ENCODE peak calls at places on chromosomes 2 and 18, in nine cellular contexts. One of them, this sample, is unnamed.

GRCh38 chr2:201269764-201270163 is 9.4 kb downstream of the CASP8 start:
- DNase-seq in astrocyte of the spinal cord: no peak
- DNase-seq in HuH-7.5: no peak
- DNase-seq in naive B cell: no peak
- DNase-seq in epithelial cell of prostate: no peak
- DNase-seq in A172: no peak
- DNase-seq in aorta: no peak
- DNase-seq in NCI-H460: no peak
- DNase-seq in iris pigment epithelial cell: no peak
- DNase-seq in this sample: no peak

GRCh38 chr2:143604172-143604571 is 475.0 kb downstream of the ARHGAP15 start:
- DNase-seq in epithelial cell of prostate: no peak
- DNase-seq in A172: no peak
- DNase-seq in NCI-H460: no peak
- DNase-seq in HuH-7.5: no peak
- DNase-seq in aorta: no peak
- DNase-seq in naive B cell: no peak
- DNase-seq in astrocyte of the spinal cord: no peak
- DNase-seq in iris pigment epithelial cell: no peak
- DNase-seq in this sample: no peak

GRCh38 chr18:59853380-59853779 is 46.4 kb upstream of the PMAIP1 start:
- DNase-seq in astrocyte of the spinal cord: no peak
- DNase-seq in naive B cell: no peak
- DNase-seq in NCI-H460: no peak
- DNase-seq in aorta: no peak
- DNase-seq in A172: no peak
- DNase-seq in epithelial cell of prostate: no peak
- DNase-seq in iris pigment epithelial cell: no peak
- DNase-seq in HuH-7.5: no peak
- DNase-seq in this sample: no peak

GRCh38 chr2:229660391-229660790 is 54.0 kb downstream of the DNER start:
- DNase-seq in iris pigment epithelial cell: no peak
- DNase-seq in aorta: no peak
- DNase-seq in astrocyte of the spinal cord: no peak
- DNase-seq in epithelial cell of prostate: no peak
- DNase-seq in A172: no peak
- DNase-seq in HuH-7.5: no peak
- DNase-seq in NCI-H460: no peak
- DNase-seq in naive B cell: no peak
- DNase-seq in this sample: no peak

GRCh38 chr2:240466579-240467148 is 31.2 kb downstream of the GPC1 start:
- DNase-seq in naive B cell: no peak
- DNase-seq in HuH-7.5: no peak
- DNase-seq in A172: no peak
- DNase-seq in iris pigment epithelial cell: no peak
- DNase-seq in aorta: no peak
- DNase-seq in epithelial cell of prostate: no peak
- DNase-seq in NCI-H460: no peak
- DNase-seq in astrocyte of the spinal cord: no peak
- DNase-seq in this sample: no peak

GRCh38 chr2:173033080-173033479 is 42.6 kb upstream of the MAP3K20 start:
- DNase-seq in iris pigment epithelial cell: no peak
- DNase-seq in HuH-7.5: no peak
- DNase-seq in aorta: no peak
- DNase-seq in naive B cell: no peak
- DNase-seq in epithelial cell of prostate: no peak
- DNase-seq in A172: no peak
- DNase-seq in NCI-H460: no peak
- DNase-seq in astrocyte of the spinal cord: no peak
- DNase-seq in this sample: no peak

GRCh38 chr18:75213610-75214009 is 3.0 kb downstream of the TSHZ1 start:
- DNase-seq in naive B cell: no peak
- DNase-seq in iris pigment epithelial cell: no peak
- DNase-seq in aorta: no peak
- DNase-seq in NCI-H460: no peak
- DNase-seq in A172: no peak
- DNase-seq in astrocyte of the spinal cord: peak; percentile 70
- DNase-seq in epithelial cell of prostate: no peak
- DNase-seq in HuH-7.5: no peak
- DNase-seq in this sample: no peak

GRCh38 chr18:13537022-13537780 is 189.2 kb downstream of the FAM210A start:
- DNase-seq in NCI-H460: no peak
- DNase-seq in aorta: no peak
- DNase-seq in naive B cell: peak; percentile 64
- DNase-seq in iris pigment epithelial cell: no peak
- DNase-seq in HuH-7.5: no peak
- DNase-seq in astrocyte of the spinal cord: no peak
- DNase-seq in A172: no peak
- DNase-seq in epithelial cell of prostate: no peak
- DNase-seq in this sample: no peak

GRCh38 chr18:79299711-79300110 is 96.0 kb upstream of the NFATC1 start:
- DNase-seq in naive B cell: no peak
- DNase-seq in astrocyte of the spinal cord: no peak
- DNase-seq in A172: no peak
- DNase-seq in NCI-H460: no peak
- DNase-seq in iris pigment epithelial cell: no peak
- DNase-seq in HuH-7.5: no peak
- DNase-seq in epithelial cell of prostate: no peak
- DNase-seq in aorta: no peak
- DNase-seq in this sample: no peak

GRCh38 chr18:43524260-43524659 is 247.0 kb upstream of the SYT4 start:
- DNase-seq in A172: no peak
- DNase-seq in aorta: no peak
- DNase-seq in astrocyte of the spinal cord: no peak
- DNase-seq in iris pigment epithelial cell: no peak
- DNase-seq in NCI-H460: no peak
- DNase-seq in HuH-7.5: no peak
- DNase-seq in epithelial cell of prostate: no peak
- DNase-seq in naive B cell: no peak
- DNase-seq in this sample: no peak

GRCh38 chr18:3889803-3890202 is 439.8 kb downstream of the TGIF1 start:
- DNase-seq in iris pigment epithelial cell: peak; percentile 37
- DNase-seq in A172: peak; percentile 12
- DNase-seq in naive B cell: no peak
- DNase-seq in aorta: no peak
- DNase-seq in NCI-H460: no peak
- DNase-seq in astrocyte of the spinal cord: peak; percentile 91
- DNase-seq in epithelial cell of prostate: no peak
- DNase-seq in HuH-7.5: no peak
- DNase-seq in this sample: no peak

GRCh38 chr2:219344756-219345458 is 12.4 kb upstream of the RESP18 start:
- DNase-seq in HuH-7.5: no peak
- DNase-seq in astrocyte of the spinal cord: peak; percentile 45
- DNase-seq in iris pigment epithelial cell: peak; percentile 43
- DNase-seq in epithelial cell of prostate: no peak
- DNase-seq in naive B cell: no peak
- DNase-seq in NCI-H460: no peak
- DNase-seq in A172: no peak
- DNase-seq in aorta: no peak
- DNase-seq in this sample: no peak

GRCh38 chr2:96321230-96322103 is 3.6 kb upstream of the ITPRIPL1 start:
- DNase-seq in astrocyte of the spinal cord: peak; percentile 18
- DNase-seq in iris pigment epithelial cell: peak; percentile 20
- DNase-seq in aorta: peak; percentile 82
- DNase-seq in A172: peak; percentile 40
- DNase-seq in NCI-H460: peak; percentile 32
- DNase-seq in HuH-7.5: peak; percentile 41
- DNase-seq in naive B cell: peak; percentile 83
- DNase-seq in epithelial cell of prostate: no peak
- DNase-seq in this sample: peak; percentile 7

GRCh38 chr2:30769891-30770462 is 37.3 kb downstream of the CAPN13 start:
- DNase-seq in iris pigment epithelial cell: no peak
- DNase-seq in A172: no peak
- DNase-seq in aorta: no peak
- DNase-seq in HuH-7.5: no peak
- DNase-seq in epithelial cell of prostate: no peak
- DNase-seq in astrocyte of the spinal cord: no peak
- DNase-seq in NCI-H460: no peak
- DNase-seq in naive B cell: no peak
- DNase-seq in this sample: no peak

GRCh38 chr18:68847219-68847860 is 49.5 kb downstream of the CCDC102B start:
- DNase-seq in HuH-7.5: no peak
- DNase-seq in naive B cell: no peak
- DNase-seq in A172: no peak
- DNase-seq in aorta: no peak
- DNase-seq in epithelial cell of prostate: no peak
- DNase-seq in astrocyte of the spinal cord: peak; percentile 59
- DNase-seq in iris pigment epithelial cell: peak; percentile 50
- DNase-seq in NCI-H460: peak; percentile 6
- DNase-seq in this sample: no peak

GRCh38 chr2:196983934-196984333 is 57.4 kb upstream of the PGAP1 start:
- DNase-seq in aorta: no peak
- DNase-seq in NCI-H460: peak; percentile 53
- DNase-seq in astrocyte of the spinal cord: no peak
- DNase-seq in iris pigment epithelial cell: peak; percentile 83
- DNase-seq in epithelial cell of prostate: no peak
- DNase-seq in HuH-7.5: no peak
- DNase-seq in naive B cell: no peak
- DNase-seq in A172: no peak
- DNase-seq in this sample: no peak

GRCh38 chr18:74029161-74029560 is 118.5 kb downstream of the FBXO15 start:
- DNase-seq in naive B cell: no peak
- DNase-seq in iris pigment epithelial cell: no peak
- DNase-seq in aorta: no peak
- DNase-seq in A172: no peak
- DNase-seq in astrocyte of the spinal cord: no peak
- DNase-seq in HuH-7.5: no peak
- DNase-seq in NCI-H460: no peak
- DNase-seq in epithelial cell of prostate: no peak
- DNase-seq in this sample: no peak

GRCh38 chr2:160747771-160748170 is 254.2 kb upstream of the RBMS1 start:
- DNase-seq in iris pigment epithelial cell: peak; percentile 66
- DNase-seq in aorta: no peak
- DNase-seq in HuH-7.5: no peak
- DNase-seq in naive B cell: no peak
- DNase-seq in astrocyte of the spinal cord: peak; percentile 57
- DNase-seq in NCI-H460: no peak
- DNase-seq in A172: peak; percentile 80
- DNase-seq in epithelial cell of prostate: no peak
- DNase-seq in this sample: no peak

GRCh38 chr2:172082944-172083718 is 2.2 kb upstream of the DLX1 start:
- DNase-seq in A172: no peak
- DNase-seq in astrocyte of the spinal cord: no peak
- DNase-seq in aorta: peak; percentile 79
- DNase-seq in HuH-7.5: peak; percentile 10
- DNase-seq in NCI-H460: no peak
- DNase-seq in epithelial cell of prostate: no peak
- DNase-seq in iris pigment epithelial cell: no peak
- DNase-seq in naive B cell: no peak
- DNase-seq in this sample: no peak

GRCh38 chr2:121502246-121502645 is 28.4 kb upstream of the RNU4ATAC start:
- DNase-seq in epithelial cell of prostate: peak; percentile 73
- DNase-seq in naive B cell: no peak
- DNase-seq in astrocyte of the spinal cord: peak; percentile 80
- DNase-seq in HuH-7.5: no peak
- DNase-seq in A172: no peak
- DNase-seq in NCI-H460: no peak
- DNase-seq in aorta: no peak
- DNase-seq in iris pigment epithelial cell: peak; percentile 85
- DNase-seq in this sample: no peak

GRCh38 chr18:48330016-48330991 is 78.9 kb downstream of the ZBTB7C start:
- DNase-seq in HuH-7.5: no peak
- DNase-seq in epithelial cell of prostate: peak; percentile 83
- DNase-seq in astrocyte of the spinal cord: peak; percentile 90
- DNase-seq in naive B cell: no peak
- DNase-seq in iris pigment epithelial cell: peak; percentile 79
- DNase-seq in A172: peak; percentile 88
- DNase-seq in aorta: peak; percentile 73
- DNase-seq in NCI-H460: no peak
- DNase-seq in this sample: no peak

GRCh38 chr18:61606759-61607158 is 273.5 kb downstream of the CDH20 start:
- DNase-seq in HuH-7.5: no peak
- DNase-seq in iris pigment epithelial cell: peak; percentile 92
- DNase-seq in A172: peak; percentile 92
- DNase-seq in naive B cell: no peak
- DNase-seq in NCI-H460: peak; percentile 85
- DNase-seq in epithelial cell of prostate: peak; percentile 66
- DNase-seq in astrocyte of the spinal cord: peak; percentile 85
- DNase-seq in aorta: peak; percentile 84
- DNase-seq in this sample: no peak

GRCh38 chr2:17257194-17257909 is 260.9 kb downstream of the RAD51AP2 start:
- DNase-seq in epithelial cell of prostate: no peak
- DNase-seq in iris pigment epithelial cell: peak; percentile 16
- DNase-seq in aorta: no peak
- DNase-seq in astrocyte of the spinal cord: peak; percentile 26
- DNase-seq in naive B cell: no peak
- DNase-seq in A172: peak; percentile 65
- DNase-seq in NCI-H460: no peak
- DNase-seq in HuH-7.5: no peak
- DNase-seq in this sample: no peak

This sample was measured in T47D.